ENCODE peak calls at places on chromosomes 1 and 21, in five cellular contexts. One of them, this sample, is unnamed.

GRCh38 chr1:100009458-100009857 is 39.7 kb downstream of the SLC35A3 start:
- DNase-seq in sciatic nerve: no peak
- DNase-seq in mucosa of descending colon: no peak
- DNase-seq in NCI-H2081: no peak
- DNase-seq in activated effector memory CD4-positive, alpha-beta T cell treated with Interleukin-2 at 50 U/mL for 16 hours: no peak
- DNase-seq in this sample: no peak

GRCh38 chr1:34711469-34711868 is 43.4 kb upstream of the GJB5 start:
- DNase-seq in sciatic nerve: no peak
- DNase-seq in mucosa of descending colon: no peak
- DNase-seq in NCI-H2081: no peak
- DNase-seq in activated effector memory CD4-positive, alpha-beta T cell treated with Interleukin-2 at 50 U/mL for 16 hours: no peak
- DNase-seq in this sample: no peak

GRCh38 chr1:16938351-16939321 is 16.9 kb downstream of the CROCC start:
- DNase-seq in sciatic nerve: no peak
- DNase-seq in mucosa of descending colon: no peak
- DNase-seq in NCI-H2081: no peak
- DNase-seq in activated effector memory CD4-positive, alpha-beta T cell treated with Interleukin-2 at 50 U/mL for 16 hours: no peak
- DNase-seq in this sample: no peak

GRCh38 chr1:36094621-36095061 is 5.9 kb downstream of the ADPRS start:
- DNase-seq in sciatic nerve: no peak
- DNase-seq in mucosa of descending colon: no peak
- DNase-seq in NCI-H2081: no peak
- DNase-seq in activated effector memory CD4-positive, alpha-beta T cell treated with Interleukin-2 at 50 U/mL for 16 hours: no peak
- DNase-seq in this sample: no peak

GRCh38 chr1:159146996-159147395 is 24.4 kb upstream of the CADM3 start:
- DNase-seq in sciatic nerve: no peak
- DNase-seq in mucosa of descending colon: no peak
- DNase-seq in NCI-H2081: no peak
- DNase-seq in activated effector memory CD4-positive, alpha-beta T cell treated with Interleukin-2 at 50 U/mL for 16 hours: no peak
- DNase-seq in this sample: no peak

GRCh38 chr1:32759521-32759980 is 57.0 kb upstream of the SYNC start:
- DNase-seq in sciatic nerve: no peak
- DNase-seq in mucosa of descending colon: peak
- DNase-seq in NCI-H2081: no peak
- DNase-seq in activated effector memory CD4-positive, alpha-beta T cell treated with Interleukin-2 at 50 U/mL for 16 hours: no peak
- DNase-seq in this sample: no peak

GRCh38 chr1:226643701-226644540 is 95.2 kb downstream of the ITPKB start:
- DNase-seq in sciatic nerve: peak
- DNase-seq in mucosa of descending colon: no peak
- DNase-seq in NCI-H2081: no peak
- DNase-seq in activated effector memory CD4-positive, alpha-beta T cell treated with Interleukin-2 at 50 U/mL for 16 hours: no peak
- DNase-seq in this sample: no peak

GRCh38 chr21:22201142-22201541 is 1202.9 kb downstream of the NCAM2 start:
- DNase-seq in sciatic nerve: no peak
- DNase-seq in mucosa of descending colon: no peak
- DNase-seq in NCI-H2081: no peak
- DNase-seq in activated effector memory CD4-positive, alpha-beta T cell treated with Interleukin-2 at 50 U/mL for 16 hours: no peak
- DNase-seq in this sample: no peak

GRCh38 chr1:6150006-6150938 is 29.8 kb downstream of the CHD5 start:
- DNase-seq in sciatic nerve: no peak
- DNase-seq in mucosa of descending colon: no peak
- DNase-seq in NCI-H2081: no peak
- DNase-seq in activated effector memory CD4-positive, alpha-beta T cell treated with Interleukin-2 at 50 U/mL for 16 hours: no peak
- DNase-seq in this sample: no peak

GRCh38 chr1:230693221-230693620 is 20.7 kb downstream of the AGT start:
- DNase-seq in sciatic nerve: no peak
- DNase-seq in mucosa of descending colon: no peak
- DNase-seq in NCI-H2081: no peak
- DNase-seq in activated effector memory CD4-positive, alpha-beta T cell treated with Interleukin-2 at 50 U/mL for 16 hours: no peak
- DNase-seq in this sample: no peak

GRCh38 chr21:38266732-38267131 is 9.9 kb downstream of the KCNJ15 start:
- DNase-seq in sciatic nerve: no peak
- DNase-seq in mucosa of descending colon: no peak
- DNase-seq in NCI-H2081: no peak
- DNase-seq in activated effector memory CD4-positive, alpha-beta T cell treated with Interleukin-2 at 50 U/mL for 16 hours: no peak
- DNase-seq in this sample: no peak

GRCh38 chr1:15172405-15173259 is 19.1 kb downstream of the TMEM51 start:
- DNase-seq in sciatic nerve: no peak
- DNase-seq in mucosa of descending colon: no peak
- DNase-seq in NCI-H2081: no peak
- DNase-seq in activated effector memory CD4-positive, alpha-beta T cell treated with Interleukin-2 at 50 U/mL for 16 hours: no peak
- DNase-seq in this sample: no peak

GRCh38 chr1:26285366-26286063 is 5.6 kb downstream of the SH3BGRL3 start:
- DNase-seq in sciatic nerve: no peak
- DNase-seq in mucosa of descending colon: peak
- DNase-seq in NCI-H2081: no peak
- DNase-seq in activated effector memory CD4-positive, alpha-beta T cell treated with Interleukin-2 at 50 U/mL for 16 hours: no peak
- DNase-seq in this sample: no peak

GRCh38 chr1:153794671-153795324 is 19.6 kb downstream of the SLC27A3 start:
- DNase-seq in sciatic nerve: no peak
- DNase-seq in mucosa of descending colon: no peak
- DNase-seq in NCI-H2081: no peak
- DNase-seq in activated effector memory CD4-positive, alpha-beta T cell treated with Interleukin-2 at 50 U/mL for 16 hours: no peak
- DNase-seq in this sample: no peak

GRCh38 chr1:106439475-106439874 is 617.0 kb upstream of the PRMT6 start:
- DNase-seq in sciatic nerve: no peak
- DNase-seq in mucosa of descending colon: no peak
- DNase-seq in NCI-H2081: no peak
- DNase-seq in activated effector memory CD4-positive, alpha-beta T cell treated with Interleukin-2 at 50 U/mL for 16 hours: no peak
- DNase-seq in this sample: no peak

GRCh38 chr21:36203603-36203889 is 46.9 kb downstream of the DOP1B start:
- DNase-seq in sciatic nerve: no peak
- DNase-seq in mucosa of descending colon: no peak
- DNase-seq in NCI-H2081: no peak
- DNase-seq in activated effector memory CD4-positive, alpha-beta T cell treated with Interleukin-2 at 50 U/mL for 16 hours: no peak
- DNase-seq in this sample: no peak

GRCh38 chr1:230730979-230731378 is 16.2 kb upstream of the CAPN9 start:
- DNase-seq in sciatic nerve: no peak
- DNase-seq in mucosa of descending colon: no peak
- DNase-seq in NCI-H2081: no peak
- DNase-seq in activated effector memory CD4-positive, alpha-beta T cell treated with Interleukin-2 at 50 U/mL for 16 hours: no peak
- DNase-seq in this sample: peak

GRCh38 chr1:78840447-78841251 is 165.9 kb downstream of the ADGRL4 start:
- DNase-seq in sciatic nerve: no peak
- DNase-seq in mucosa of descending colon: no peak
- DNase-seq in NCI-H2081: peak
- DNase-seq in activated effector memory CD4-positive, alpha-beta T cell treated with Interleukin-2 at 50 U/mL for 16 hours: no peak
- DNase-seq in this sample: no peak

GRCh38 chr1:75991497-75992114 is 59.4 kb upstream of the ASB17 start:
- DNase-seq in sciatic nerve: peak
- DNase-seq in mucosa of descending colon: peak
- DNase-seq in NCI-H2081: peak
- DNase-seq in activated effector memory CD4-positive, alpha-beta T cell treated with Interleukin-2 at 50 U/mL for 16 hours: peak
- DNase-seq in this sample: peak

GRCh38 chr1:246691622-246692495 is 32.4 kb upstream of the SCCPDH start:
- DNase-seq in sciatic nerve: no peak
- DNase-seq in mucosa of descending colon: no peak
- DNase-seq in NCI-H2081: no peak
- DNase-seq in activated effector memory CD4-positive, alpha-beta T cell treated with Interleukin-2 at 50 U/mL for 16 hours: no peak
- DNase-seq in this sample: no peak

GRCh38 chr1:180881806-180882509 is 30.7 kb upstream of the KIAA1614 start:
- DNase-seq in sciatic nerve: no peak
- DNase-seq in mucosa of descending colon: no peak
- DNase-seq in NCI-H2081: peak
- DNase-seq in activated effector memory CD4-positive, alpha-beta T cell treated with Interleukin-2 at 50 U/mL for 16 hours: no peak
- DNase-seq in this sample: peak

GRCh38 chr1:110058591-110058990 is 11.9 kb downstream of the ALX3 start:
- DNase-seq in sciatic nerve: no peak
- DNase-seq in mucosa of descending colon: no peak
- DNase-seq in NCI-H2081: no peak
- DNase-seq in activated effector memory CD4-positive, alpha-beta T cell treated with Interleukin-2 at 50 U/mL for 16 hours: no peak
- DNase-seq in this sample: no peak

GRCh38 chr1:239426821-239427495 is 40.6 kb downstream of the CHRM3 start:
- DNase-seq in sciatic nerve: no peak
- DNase-seq in mucosa of descending colon: no peak
- DNase-seq in NCI-H2081: peak
- DNase-seq in activated effector memory CD4-positive, alpha-beta T cell treated with Interleukin-2 at 50 U/mL for 16 hours: no peak
- DNase-seq in this sample: no peak

GRCh38 chr1:203185585-203185984 is 919 bp downstream of the CHI3L1 start:
- DNase-seq in sciatic nerve: peak
- DNase-seq in mucosa of descending colon: no peak
- DNase-seq in NCI-H2081: no peak
- DNase-seq in activated effector memory CD4-positive, alpha-beta T cell treated with Interleukin-2 at 50 U/mL for 16 hours: no peak
- DNase-seq in this sample: no peak

GRCh38 chr21:32184485-32184884 is 94.4 kb downstream of the MIS18A start:
- DNase-seq in sciatic nerve: no peak
- DNase-seq in mucosa of descending colon: no peak
- DNase-seq in NCI-H2081: peak
- DNase-seq in activated effector memory CD4-positive, alpha-beta T cell treated with Interleukin-2 at 50 U/mL for 16 hours: no peak
- DNase-seq in this sample: peak

GRCh38 chr1:34147301-34147700 is 17.7 kb downstream of the CSMD2 start:
- DNase-seq in sciatic nerve: no peak
- DNase-seq in mucosa of descending colon: no peak
- DNase-seq in NCI-H2081: peak
- DNase-seq in activated effector memory CD4-positive, alpha-beta T cell treated with Interleukin-2 at 50 U/mL for 16 hours: no peak
- DNase-seq in this sample: no peak

GRCh38 chr1:3530086-3530930 is 75.8 kb downstream of the ARHGEF16 start:
- DNase-seq in sciatic nerve: no peak
- DNase-seq in mucosa of descending colon: peak
- DNase-seq in NCI-H2081: no peak
- DNase-seq in activated effector memory CD4-positive, alpha-beta T cell treated with Interleukin-2 at 50 U/mL for 16 hours: peak
- DNase-seq in this sample: peak

GRCh38 chr1:86084998-86085397 is 71.6 kb downstream of the COL24A1 start:
- DNase-seq in sciatic nerve: no peak
- DNase-seq in mucosa of descending colon: no peak
- DNase-seq in NCI-H2081: no peak
- DNase-seq in activated effector memory CD4-positive, alpha-beta T cell treated with Interleukin-2 at 50 U/mL for 16 hours: no peak
- DNase-seq in this sample: no peak

GRCh38 chr1:78237364-78237916 is 191.7 kb downstream of the GIPC2 start:
- DNase-seq in sciatic nerve: no peak
- DNase-seq in mucosa of descending colon: peak
- DNase-seq in NCI-H2081: no peak
- DNase-seq in activated effector memory CD4-positive, alpha-beta T cell treated with Interleukin-2 at 50 U/mL for 16 hours: no peak
- DNase-seq in this sample: no peak

GRCh38 chr1:159853417-159853816 is 9.0 kb downstream of the VSIG8 start:
- DNase-seq in sciatic nerve: no peak
- DNase-seq in mucosa of descending colon: no peak
- DNase-seq in NCI-H2081: no peak
- DNase-seq in activated effector memory CD4-positive, alpha-beta T cell treated with Interleukin-2 at 50 U/mL for 16 hours: no peak
- DNase-seq in this sample: no peak

GRCh38 chr1:84780000-84780716 is 89.9 kb upstream of the SSX2IP start:
- DNase-seq in sciatic nerve: no peak
- DNase-seq in mucosa of descending colon: no peak
- DNase-seq in NCI-H2081: no peak
- DNase-seq in activated effector memory CD4-positive, alpha-beta T cell treated with Interleukin-2 at 50 U/mL for 16 hours: no peak
- DNase-seq in this sample: no peak

GRCh38 chr1:103514920-103515503 is 10.5 kb upstream of the RNPC3 start:
- DNase-seq in sciatic nerve: no peak
- DNase-seq in mucosa of descending colon: peak
- DNase-seq in NCI-H2081: peak
- DNase-seq in activated effector memory CD4-positive, alpha-beta T cell treated with Interleukin-2 at 50 U/mL for 16 hours: no peak
- DNase-seq in this sample: peak